ENCODE peak calls at places on chromosomes 11 and 22, in six cellular contexts. Q, U, I, L, M and N are unnamed samples.

GRCh38 chr11:121376135-121376534 is 76.0 kb upstream of the SORL1 start:
- DNase-seq in L (no peak), M (no peak), I (no peak), U (no peak), Q (no peak), N (no peak)

GRCh38 chr22:49133541-49133940 is 694.1 kb downstream of the BRD1 start:
- DNase-seq in L (no peak), U (no peak), Q (no peak), M (no peak), I (no peak), N (no peak)

GRCh38 chr22:48253136-48253535 is 1490.7 kb downstream of the TBC1D22A start:
- DNase-seq in U (no peak), M (no peak), Q (no peak), I (no peak), L (no peak), N (no peak)

GRCh38 chr11:126153999-126154398 is 57.5 kb downstream of the RPUSD4 start:
- DNase-seq in U (no peak), I (no peak), M (no peak), Q (peak; percentile 3), L (no peak), N (no peak)

GRCh38 chr11:68968306-68969255 is 12.2 kb downstream of the MRGPRD start:
- DNase-seq in Q (no peak), M (no peak), I (no peak), U (no peak), L (no peak), N (no peak)

GRCh38 chr11:112637046-112637445 is 324.2 kb upstream of the NCAM1 start:
- DNase-seq in Q (no peak), L (no peak), U (no peak), I (no peak), M (no peak), N (no peak)

GRCh38 chr11:133918606-133919260 is 38.0 kb downstream of the IGSF9B start:
- DNase-seq in M (no peak), U (no peak), Q (no peak), L (no peak), I (no peak), N (no peak)

GRCh38 chr11:86438685-86439084 is 64.0 kb downstream of the CCDC81 start:
- DNase-seq in Q (peak; percentile 14), I (no peak), M (no peak), L (no peak), U (no peak), N (no peak)

GRCh38 chr11:107078375-107078774 is 60.1 kb upstream of the GUCY1A2 start:
- DNase-seq in U (no peak), M (no peak), I (no peak), Q (no peak), L (no peak), N (no peak)

GRCh38 chr11:57424137-57424801 is 2.7 kb downstream of the SLC43A3 start:
- DNase-seq in M (no peak), I (no peak), U (no peak), L (no peak), Q (no peak), N (no peak)

GRCh38 chr22:32233091-32233490 is 22.1 kb downstream of the SLC5A4 start:
- DNase-seq in I (no peak), L (no peak), Q (no peak), U (no peak), M (no peak), N (no peak)

GRCh38 chr22:23262474-23263332 is 82.4 kb downstream of the BCR start:
- DNase-seq in I (no peak), U (no peak), M (no peak), Q (no peak), L (no peak), N (no peak)

GRCh38 chr11:77081976-77082836 is 15.4 kb downstream of the CAPN5 start:
- DNase-seq in M (no peak), Q (no peak), I (no peak), L (no peak), U (no peak), N (no peak)

GRCh38 chr11:57476883-57477506 is 16.7 kb downstream of the RTN4RL2 start:
- DNase-seq in Q (peak; percentile 66), M (no peak), U (no peak), L (peak; percentile 59), I (peak; percentile 25), N (no peak)

GRCh38 chr11:73299751-73300150 is 8.3 kb upstream of the ARHGEF17 start:
- DNase-seq in Q (no peak), L (no peak), I (no peak), U (no peak), M (no peak), N (no peak)

GRCh38 chr11:9708544-9708943 is 44.7 kb downstream of the SWAP70 start:
- DNase-seq in L (no peak), Q (no peak), I (no peak), U (no peak), M (no peak), N (no peak)

GRCh38 chr11:123504401-123504800 is 74.3 kb downstream of the GRAMD1B start:
- DNase-seq in M (no peak), L (no peak), I (no peak), U (no peak), Q (no peak), N (peak; percentile 23)

GRCh38 chr11:126583594-126583993 is 228.1 kb downstream of the ST3GAL4 start:
- DNase-seq in I (no peak), M (no peak), U (no peak), Q (no peak), L (no peak), N (no peak)

GRCh38 chr22:20244744-20245576 is 23.2 kb downstream of the RTN4R start:
- DNase-seq in Q (no peak), U (peak; percentile 31), L (no peak), I (no peak), M (no peak), N (no peak)

GRCh38 chr11:126719740-126720139 is 280.8 kb downstream of the KIRREL3 start:
- DNase-seq in L (no peak), U (no peak), I (no peak), M (no peak), Q (no peak), N (no peak)

GRCh38 chr22:39967996-39968968 is 8.1 kb downstream of the TMA7B start:
- DNase-seq in M (no peak), I (no peak), Q (no peak), U (no peak), L (no peak), N (no peak)

GRCh38 chr11:23954317-23954716 is 542.5 kb upstream of the LUZP2 start:
- DNase-seq in I (no peak), L (no peak), Q (no peak), U (no peak), M (no peak), N (no peak)

GRCh38 chr11:2549080-2549479 is 104.3 kb downstream of the KCNQ1 start:
- DNase-seq in I (no peak), U (no peak), Q (no peak), L (no peak), M (no peak), N (no peak)

GRCh38 chr11:92812841-92813240 is 156.6 kb upstream of the MTNR1B start:
- DNase-seq in L (no peak), M (no peak), Q (no peak), U (no peak), I (no peak), N (no peak)

GRCh38 chr11:64207247-64208085 is 945 bp downstream of the FERMT3 start:
- DNase-seq in U (no peak), Q (no peak), I (peak; percentile 85), L (peak; percentile 68), M (peak; percentile 60), N (no peak)

GRCh38 chr11:121936781-121937447 is 179.1 kb downstream of the BLID start:
- DNase-seq in L (no peak), M (no peak), U (no peak), Q (no peak), I (no peak), N (no peak)

GRCh38 chr11:2247496-2247895 is 22.9 kb downstream of the ASCL2 start:
- DNase-seq in M (no peak), I (no peak), L (no peak), U (no peak), Q (no peak), N (no peak)

GRCh38 chr11:38089728-38090127 is 1491.7 kb upstream of the RAG2 start:
- DNase-seq in Q (peak; percentile 67), M (no peak), L (no peak), U (no peak), I (no peak), N (no peak)

GRCh38 chr22:37204045-37204655 is 8.1 kb downstream of the SSTR3 start:
- DNase-seq in I (no peak), M (no peak), Q (no peak), L (no peak), U (no peak), N (no peak)